ENCODE peak calls at places on chromosomes 2 and 18, in six cellular contexts. L is dorsolateral prefrontal cortex; E is activated CD8-positive, alpha-beta memory T cell treated with anti-CD3 and anti-CD28 coated beads, Interleukin-2, amount 50 U/mL, for 48 hours; W is stimulated activated CD8-positive, alpha-beta memory T cell treated with anti-CD3 and anti-CD28 coated beads, Interleukin-2, amount 100 ng/mL, for 1 hour; A is SJSA1; P is heart right ventricle. T is an unnamed sample.

GRCh38 chr18:22363867-22364463 is 53.8 kb downstream of the CTAGE1 start:
- DNase-seq in L (no peak), E (no peak), W (no peak), A (no peak), P (no peak), T (no peak)

GRCh38 chr2:116891191-116891590 is 923.3 kb upstream of the DDX18 start:
- DNase-seq in L (no peak), E (no peak), W (no peak), A (no peak), P (no peak), T (no peak)

GRCh38 chr2:233247744-233248143 is 3.7 kb upstream of the ATG16L1 start:
- DNase-seq in L (no peak), E (no peak), W (peak), A (peak), P (no peak), T (no peak)

GRCh38 chr2:85503168-85503610 is 35.8 kb upstream of the MAT2A start:
- DNase-seq in L (no peak), E (no peak), W (no peak), A (no peak), P (no peak), T (no peak)

GRCh38 chr2:189260361-189260761 is 80.8 kb upstream of the COL5A2 start:
- DNase-seq in L (no peak), E (no peak), W (no peak), A (no peak), P (no peak), T (no peak)

GRCh38 chr2:180716186-180717180 is 263.9 kb upstream of the UBE2E3 start:
- DNase-seq in L (no peak), E (no peak), W (no peak), A (no peak), P (no peak), T (no peak)

GRCh38 chr18:47601608-47602272 is 328.7 kb downstream of the SMAD2 start:
- DNase-seq in L (no peak), E (no peak), W (no peak), A (peak), P (no peak), T (no peak)

GRCh38 chr2:173989160-173989885 is 24.1 kb upstream of the SP3 start:
- DNase-seq in L (no peak), E (no peak), W (no peak), A (peak), P (no peak), T (no peak)

GRCh38 chr2:42359304-42359749 is 1.7 kb downstream of the COX7A2L start:
- DNase-seq in L (no peak), E (no peak), W (no peak), A (no peak), P (no peak), T (no peak)

GRCh38 chr2:31271851-31272267 is 37.9 kb downstream of the EHD3 start:
- DNase-seq in L (no peak), E (no peak), W (no peak), A (no peak), P (no peak), T (no peak)

GRCh38 chr2:120485096-120485495 is 139.2 kb downstream of the INHBB start:
- DNase-seq in L (no peak), E (no peak), W (no peak), A (no peak), P (no peak), T (no peak)

GRCh38 chr2:68766378-68766845 is 31.8 kb downstream of the ARHGAP25 start:
- DNase-seq in L (no peak), E (peak), W (peak), A (no peak), P (no peak), T (no peak)

GRCh38 chr2:99605036-99605435 is 115.2 kb upstream of the REV1 start:
- DNase-seq in L (no peak), E (no peak), W (no peak), A (no peak), P (no peak), T (no peak)

GRCh38 chr2:36270758-36271157 is 84.8 kb upstream of the CRIM1 start:
- DNase-seq in L (no peak), E (no peak), W (no peak), A (no peak), P (no peak), T (peak)

GRCh38 chr2:233338046-233338445 is 16.2 kb upstream of the DGKD start:
- DNase-seq in L (no peak), E (no peak), W (no peak), A (no peak), P (no peak), T (no peak)

GRCh38 chr2:57720728-57721627 is 325.6 kb upstream of the VRK2 start:
- DNase-seq in L (peak), E (peak), W (no peak), A (peak), P (peak), T (peak)

GRCh38 chr2:225637199-225637598 is 237.7 kb downstream of the NYAP2 start:
- DNase-seq in L (no peak), E (no peak), W (no peak), A (no peak), P (no peak), T (no peak)

GRCh38 chr18:39960545-39960944 is 1994.5 kb upstream of the PIK3C3 start:
- DNase-seq in L (no peak), E (no peak), W (no peak), A (no peak), P (no peak), T (no peak)

GRCh38 chr2:216082805-216083204 is 1.1 kb downstream of the TMEM169 start:
- DNase-seq in L (peak), E (no peak), W (no peak), A (no peak), P (no peak), T (peak)

GRCh38 chr2:219041252-219041651 is at the start of gene CFAP65:
- DNase-seq in L (peak), E (no peak), W (no peak), A (no peak), P (no peak), T (peak)

GRCh38 chr2:122251153-122251552 is 495.7 kb downstream of the TSN start:
- DNase-seq in L (no peak), E (no peak), W (no peak), A (no peak), P (no peak), T (no peak)

GRCh38 chr2:29196792-29197788 is 81.9 kb downstream of the CLIP4 start:
- DNase-seq in L (peak), E (peak), W (peak), A (peak), P (peak), T (peak)

T was measured in endodermal cell.